ENCODE peak calls at places on chromosome 14, in six cellular contexts. One of them, this sample, is unnamed. For H3K4me1, the result is how much of the 10 kb centered on the place peaks cover.

GRCh38 chr14:99737451-99737951 is 53.4 kb downstream of the CYP46A1 start:
- DNase-seq in osteoblast: peak
- DNase-seq in neuronal stem cell: no peak
- DNase-seq in transverse colon: no peak
- DNase-seq in NT2/D1: no peak
- DNase-seq in right cardiac atrium: peak
- DNase-seq in this sample: peak

GRCh38 chr14:32623300-32624093 is 294.4 kb downstream of the AKAP6 start:
- DNase-seq in osteoblast: no peak
- DNase-seq in neuronal stem cell: no peak
- DNase-seq in transverse colon: no peak
- DNase-seq in NT2/D1: no peak
- DNase-seq in right cardiac atrium: no peak
- DNase-seq in this sample: no peak

GRCh38 chr14:100662850-100663527 is 63.7 kb upstream of the DLK1 start:
- DNase-seq in osteoblast: peak
- DNase-seq in neuronal stem cell: peak
- DNase-seq in transverse colon: peak
- DNase-seq in NT2/D1: peak
- DNase-seq in right cardiac atrium: peak
- DNase-seq in this sample: peak

GRCh38 chr14:100649173-100649519 is 61.9 kb upstream of the BEGAIN start:
- DNase-seq in osteoblast: peak
- DNase-seq in neuronal stem cell: no peak
- DNase-seq in transverse colon: no peak
- DNase-seq in NT2/D1: no peak
- DNase-seq in right cardiac atrium: no peak
- DNase-seq in this sample: no peak

GRCh38 chr14:101495827-101496778 is 65.2 kb upstream of the DIO3 start:
- DNase-seq in osteoblast: peak
- DNase-seq in neuronal stem cell: peak
- DNase-seq in transverse colon: peak
- DNase-seq in NT2/D1: peak
- DNase-seq in right cardiac atrium: peak
- DNase-seq in this sample: no peak

GRCh38 chr14:83706555-83706954 is 1823.4 kb upstream of the FLRT2 start:
- DNase-seq in osteoblast: no peak
- DNase-seq in neuronal stem cell: peak
- DNase-seq in transverse colon: no peak
- DNase-seq in NT2/D1: peak
- DNase-seq in right cardiac atrium: no peak
- DNase-seq in this sample: no peak

GRCh38 chr14:61861320-61861865 is 99.2 kb downstream of the SNAPC1 start:
- DNase-seq in osteoblast: no peak
- DNase-seq in neuronal stem cell: no peak
- DNase-seq in transverse colon: no peak
- DNase-seq in NT2/D1: no peak
- DNase-seq in right cardiac atrium: no peak
- DNase-seq in this sample: no peak

GRCh38 chr14:64113279-64113678 is 180.9 kb downstream of the ESR2 start:
- DNase-seq in osteoblast: no peak
- DNase-seq in neuronal stem cell: no peak
- DNase-seq in transverse colon: peak
- DNase-seq in NT2/D1: no peak
- DNase-seq in right cardiac atrium: no peak
- DNase-seq in this sample: no peak

GRCh38 chr14:103267226-103267625 is 66.8 kb upstream of the EIF5 start:
- DNase-seq in osteoblast: no peak
- DNase-seq in neuronal stem cell: no peak
- DNase-seq in transverse colon: no peak
- DNase-seq in NT2/D1: no peak
- DNase-seq in right cardiac atrium: no peak
- DNase-seq in this sample: no peak

GRCh38 chr14:62957562-62957961 is 87.7 kb downstream of the KCNH5 start:
- DNase-seq in osteoblast: no peak
- DNase-seq in neuronal stem cell: no peak
- DNase-seq in transverse colon: no peak
- DNase-seq in NT2/D1: no peak
- DNase-seq in right cardiac atrium: no peak
- DNase-seq in this sample: no peak

GRCh38 chr14:38098074-38098846 is 109.4 kb upstream of the SSTR1 start:
- DNase-seq in osteoblast: no peak
- DNase-seq in neuronal stem cell: no peak
- DNase-seq in transverse colon: no peak
- DNase-seq in NT2/D1: no peak
- DNase-seq in right cardiac atrium: no peak
- DNase-seq in this sample: no peak

GRCh38 chr14:64719601-64720000 is 15.4 kb downstream of the PLEKHG3 start:
- DNase-seq in osteoblast: no peak
- DNase-seq in neuronal stem cell: no peak
- DNase-seq in transverse colon: no peak
- DNase-seq in NT2/D1: no peak
- DNase-seq in right cardiac atrium: no peak
- DNase-seq in this sample: no peak

GRCh38 chr14:93326196-93326595 is 6.6 kb downstream of the BTBD7 start:
- DNase-seq in osteoblast: no peak
- DNase-seq in neuronal stem cell: no peak
- DNase-seq in transverse colon: no peak
- DNase-seq in NT2/D1: no peak
- DNase-seq in right cardiac atrium: no peak
- DNase-seq in this sample: no peak

GRCh38 chr14:61609143-61609851 is 86.0 kb upstream of the HIF1A start:
- DNase-seq in osteoblast: no peak
- DNase-seq in neuronal stem cell: no peak
- DNase-seq in transverse colon: no peak
- DNase-seq in NT2/D1: peak
- DNase-seq in right cardiac atrium: no peak
- DNase-seq in this sample: no peak

GRCh38 chr14:67787673-67788072 is 28.7 kb downstream of the ZFYVE26 start:
- DNase-seq in osteoblast: no peak
- DNase-seq in neuronal stem cell: no peak
- DNase-seq in transverse colon: no peak
- DNase-seq in NT2/D1: no peak
- DNase-seq in right cardiac atrium: no peak
- DNase-seq in this sample: no peak

GRCh38 chr14:103849151-103850013 is 2.0 kb upstream of the PPP1R13B start:
- DNase-seq in osteoblast: peak
- DNase-seq in neuronal stem cell: no peak
- DNase-seq in transverse colon: peak
- DNase-seq in NT2/D1: no peak
- DNase-seq in right cardiac atrium: no peak
- DNase-seq in this sample: no peak

GRCh38 chr14:91931478-91932088 is 15.9 kb downstream of the FBLN5 start:
- DNase-seq in osteoblast: peak
- DNase-seq in neuronal stem cell: no peak
- DNase-seq in transverse colon: no peak
- DNase-seq in NT2/D1: no peak
- DNase-seq in right cardiac atrium: peak
- DNase-seq in this sample: no peak

GRCh38 chr14:57382283-57382682 is 8.1 kb upstream of the NAA30 start:
- DNase-seq in osteoblast: peak
- DNase-seq in neuronal stem cell: no peak
- DNase-seq in transverse colon: no peak
- DNase-seq in NT2/D1: no peak
- DNase-seq in right cardiac atrium: no peak
- DNase-seq in this sample: no peak

GRCh38 chr14:72521045-72521444 is 372.9 kb downstream of the DPF3 start:
- DNase-seq in osteoblast: no peak
- DNase-seq in neuronal stem cell: no peak
- DNase-seq in transverse colon: no peak
- DNase-seq in NT2/D1: no peak
- DNase-seq in right cardiac atrium: no peak
- DNase-seq in this sample: no peak

GRCh38 chr14:102966681-102967505 is 44.4 kb downstream of the AMN start:
- DNase-seq in osteoblast: no peak
- DNase-seq in neuronal stem cell: no peak
- DNase-seq in transverse colon: no peak
- DNase-seq in NT2/D1: no peak
- DNase-seq in right cardiac atrium: no peak
- DNase-seq in this sample: no peak

GRCh38 chr14:45298427-45299117 is 45.6 kb upstream of the MIS18BP1 start:
- DNase-seq in osteoblast: peak
- DNase-seq in neuronal stem cell: no peak
- DNase-seq in transverse colon: no peak
- DNase-seq in NT2/D1: no peak
- DNase-seq in right cardiac atrium: no peak
- DNase-seq in this sample: no peak

GRCh38 chr14:79466938-79467527 is 744.3 kb downstream of the DIO2 start:
- DNase-seq in osteoblast: no peak
- DNase-seq in neuronal stem cell: no peak
- DNase-seq in transverse colon: no peak
- DNase-seq in NT2/D1: no peak
- DNase-seq in right cardiac atrium: no peak
- DNase-seq in this sample: no peak

DNA sequence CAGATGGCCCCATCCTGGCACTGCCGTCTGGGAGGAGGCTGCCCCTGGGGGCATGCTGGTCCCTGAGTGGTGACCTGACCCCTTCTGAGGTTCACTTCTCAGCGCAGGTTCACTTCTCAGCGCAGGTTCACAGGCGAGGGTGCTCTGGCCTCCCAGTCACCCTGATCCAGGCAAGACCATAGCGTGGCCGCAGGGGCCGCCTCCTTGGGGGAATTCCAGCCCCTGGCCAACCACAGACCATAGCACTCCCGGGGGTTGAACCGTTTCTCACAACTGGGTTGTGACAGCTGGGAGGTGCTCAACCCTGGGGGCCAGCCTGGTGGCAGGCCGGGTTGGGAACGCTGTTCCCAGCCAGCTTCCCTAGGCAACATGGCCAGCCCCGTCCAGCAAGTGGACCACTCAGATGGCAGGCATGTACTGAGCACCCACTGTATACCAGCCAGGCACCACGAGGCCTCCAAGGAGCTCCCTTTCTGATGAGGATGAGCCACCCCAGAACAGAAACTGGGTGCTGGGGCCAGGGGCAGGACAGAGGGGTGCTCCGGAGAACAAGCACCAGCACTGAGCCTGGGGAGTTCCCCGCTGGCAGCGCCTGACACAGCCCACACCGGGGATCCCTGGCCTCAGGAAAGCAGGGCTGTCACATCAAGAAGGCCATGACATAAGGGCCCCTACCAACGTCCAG is 28.3 kb upstream of the ZFP36L1 start:
- DNase-seq in osteoblast: no peak
- DNase-seq in neuronal stem cell: no peak
- DNase-seq in transverse colon: no peak
- DNase-seq in NT2/D1: no peak
- DNase-seq in right cardiac atrium: no peak
- DNase-seq in this sample: no peak
- H3K4me1 ChIP-seq in osteoblast: under half
- H3K4me1 ChIP-seq in neuronal stem cell: under half
- H3K4me1 ChIP-seq in transverse colon: under half
- H3K4me1 ChIP-seq in NT2/D1: under half
- H3K4me1 ChIP-seq in right cardiac atrium: under half
- H3K4me1 ChIP-seq in this sample: under half

GRCh38 chr14:23146423-23146910 is 27.4 kb upstream of the CEBPE start:
- DNase-seq in osteoblast: no peak
- DNase-seq in neuronal stem cell: no peak
- DNase-seq in transverse colon: no peak
- DNase-seq in NT2/D1: no peak
- DNase-seq in right cardiac atrium: no peak
- DNase-seq in this sample: no peak

GRCh38 chr14:23148596-23149249 is 29.7 kb upstream of the CEBPE start:
- DNase-seq in osteoblast: no peak
- DNase-seq in neuronal stem cell: no peak
- DNase-seq in transverse colon: no peak
- DNase-seq in NT2/D1: no peak
- DNase-seq in right cardiac atrium: no peak
- DNase-seq in this sample: no peak

GRCh38 chr14:23146980-23147379 is 27.9 kb upstream of the CEBPE start:
- DNase-seq in osteoblast: no peak
- DNase-seq in neuronal stem cell: no peak
- DNase-seq in transverse colon: no peak
- DNase-seq in NT2/D1: no peak
- DNase-seq in right cardiac atrium: no peak
- DNase-seq in this sample: no peak

GRCh38 chr14:23145794-23146422 is 26.9 kb upstream of the CEBPE start:
- DNase-seq in osteoblast: no peak
- DNase-seq in neuronal stem cell: no peak
- DNase-seq in transverse colon: no peak
- DNase-seq in NT2/D1: no peak
- DNase-seq in right cardiac atrium: no peak
- DNase-seq in this sample: no peak

GRCh38 chr14:23147676-23148075 is 28.6 kb upstream of the CEBPE start:
- DNase-seq in osteoblast: no peak
- DNase-seq in neuronal stem cell: no peak
- DNase-seq in transverse colon: no peak
- DNase-seq in NT2/D1: no peak
- DNase-seq in right cardiac atrium: no peak
- DNase-seq in this sample: no peak
- H3K4me1 ChIP-seq in osteoblast: under half
- H3K4me1 ChIP-seq in neuronal stem cell: under half
- H3K4me1 ChIP-seq in transverse colon: under half
- H3K4me1 ChIP-seq in NT2/D1: under half
- H3K4me1 ChIP-seq in right cardiac atrium: under half
- H3K4me1 ChIP-seq in this sample: under half

GRCh38 chr14:21449899-21450216 is 6.1 kb downstream of the CHD8 start:
- DNase-seq in osteoblast: no peak
- DNase-seq in neuronal stem cell: no peak
- DNase-seq in transverse colon: no peak
- DNase-seq in NT2/D1: no peak
- DNase-seq in right cardiac atrium: no peak
- DNase-seq in this sample: no peak
- H3K4me1 ChIP-seq in osteoblast: under half
- H3K4me1 ChIP-seq in neuronal stem cell: under half
- H3K4me1 ChIP-seq in transverse colon: under half
- H3K4me1 ChIP-seq in NT2/D1: under half
- H3K4me1 ChIP-seq in right cardiac atrium: under half
- H3K4me1 ChIP-seq in this sample: under half

GRCh38 chr14:21264025-21264801 is 5.0 kb downstream of the HNRNPC start:
- DNase-seq in osteoblast: peak
- DNase-seq in neuronal stem cell: no peak
- DNase-seq in transverse colon: no peak
- DNase-seq in NT2/D1: no peak
- DNase-seq in right cardiac atrium: no peak
- DNase-seq in this sample: no peak

GRCh38 chr14:21258889-21259787 is 10.1 kb downstream of the HNRNPC start:
- DNase-seq in osteoblast: no peak
- DNase-seq in neuronal stem cell: no peak
- DNase-seq in transverse colon: no peak
- DNase-seq in NT2/D1: no peak
- DNase-seq in right cardiac atrium: no peak
- DNase-seq in this sample: no peak

GRCh38 chr14:21261824-21262223 is 7.4 kb downstream of the HNRNPC start:
- DNase-seq in osteoblast: no peak
- DNase-seq in neuronal stem cell: no peak
- DNase-seq in transverse colon: no peak
- DNase-seq in NT2/D1: no peak
- DNase-seq in right cardiac atrium: no peak
- DNase-seq in this sample: no peak

GRCh38 chr14:21263284-21264024 is 5.8 kb downstream of the HNRNPC start:
- DNase-seq in osteoblast: no peak
- DNase-seq in neuronal stem cell: no peak
- DNase-seq in transverse colon: no peak
- DNase-seq in NT2/D1: no peak
- DNase-seq in right cardiac atrium: no peak
- DNase-seq in this sample: no peak

DNA sequence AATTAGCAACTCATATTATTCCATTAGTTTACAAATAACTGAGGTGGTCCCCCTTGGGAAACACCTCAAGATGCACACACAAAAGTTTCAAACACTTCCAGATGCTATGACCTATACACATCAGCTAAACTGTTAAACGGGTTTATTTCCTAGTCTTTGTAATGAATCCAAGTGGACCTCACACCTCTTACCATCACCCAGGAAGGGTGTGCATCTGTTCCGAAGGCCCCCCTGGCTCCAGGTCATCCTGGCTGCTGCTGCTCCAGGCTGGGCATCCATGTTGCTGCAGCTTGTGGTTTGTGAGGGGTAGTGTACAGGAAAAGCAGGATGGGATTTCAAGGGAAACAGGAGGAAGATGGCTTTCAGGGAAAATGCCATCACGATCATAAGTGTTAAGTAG is 6.8 kb downstream of the HNRNPC start:
- DNase-seq in osteoblast: no peak
- DNase-seq in neuronal stem cell: no peak
- DNase-seq in transverse colon: no peak
- DNase-seq in NT2/D1: no peak
- DNase-seq in right cardiac atrium: no peak
- DNase-seq in this sample: no peak
- H3K4me1 ChIP-seq in osteoblast: half or more
- H3K4me1 ChIP-seq in neuronal stem cell: under half
- H3K4me1 ChIP-seq in transverse colon: half or more
- H3K4me1 ChIP-seq in NT2/D1: under half
- H3K4me1 ChIP-seq in right cardiac atrium: under half
- H3K4me1 ChIP-seq in this sample: under half